ENCODE peak calls at places on chromosomes 7 and 10, in four cellular contexts. One of them, this sample, is unnamed.

GRCh38 chr7:124856299-124856888 is 73.2 kb downstream of the POT1 start:
- DNase-seq in WTC11: no peak
- DNase-seq in HepG2: peak
- DNase-seq in H1: no peak
- DNase-seq in this sample: peak

GRCh38 chr10:88616250-88616977 is 29.9 kb downstream of the LIPJ start:
- DNase-seq in WTC11: peak
- DNase-seq in HepG2: no peak
- DNase-seq in H1: no peak
- DNase-seq in this sample: no peak

GRCh38 chr10:29189272-29189671 is 99.6 kb upstream of the LYZL1 start:
- DNase-seq in WTC11: no peak
- DNase-seq in HepG2: no peak
- DNase-seq in H1: no peak
- DNase-seq in this sample: no peak

GRCh38 chr10:33204049-33204448 is 130.4 kb downstream of the NRP1 start:
- DNase-seq in WTC11: no peak
- DNase-seq in HepG2: no peak
- DNase-seq in H1: no peak
- DNase-seq in this sample: no peak

GRCh38 chr7:137989127-137989526 is 12.8 kb downstream of the CREB3L2 start:
- DNase-seq in WTC11: no peak
- DNase-seq in HepG2: no peak
- DNase-seq in H1: no peak
- DNase-seq in this sample: no peak

GRCh38 chr7:124201768-124202349 is 169.0 kb upstream of the TMEM229A start:
- DNase-seq in WTC11: no peak
- DNase-seq in HepG2: no peak
- DNase-seq in H1: no peak
- DNase-seq in this sample: no peak

GRCh38 chr7:138741453-138741735 is 40.2 kb upstream of the SVOPL start:
- DNase-seq in WTC11: no peak
- DNase-seq in HepG2: no peak
- DNase-seq in H1: no peak
- DNase-seq in this sample: no peak

GRCh38 chr7:29480934-29481625 is 82.6 kb upstream of the PRR15 start:
- DNase-seq in WTC11: no peak
- DNase-seq in HepG2: no peak
- DNase-seq in H1: no peak
- DNase-seq in this sample: no peak

GRCh38 chr7:113085781-113086390 is 741 bp downstream of the GPR85 start:
- DNase-seq in WTC11: no peak
- DNase-seq in HepG2: no peak
- DNase-seq in H1: no peak
- DNase-seq in this sample: no peak

GRCh38 chr7:76281006-76281705 is 21.3 kb upstream of the HSPB1 start:
- DNase-seq in WTC11: no peak
- DNase-seq in HepG2: no peak
- DNase-seq in H1: no peak
- DNase-seq in this sample: no peak

GRCh38 chr7:122166708-122167107 is 22.7 kb upstream of the AASS start:
- DNase-seq in WTC11: no peak
- DNase-seq in HepG2: no peak
- DNase-seq in H1: no peak
- DNase-seq in this sample: no peak

GRCh38 chr10:73857446-73857845 is 16.9 kb downstream of the CAMK2G start:
- DNase-seq in WTC11: no peak
- DNase-seq in HepG2: no peak
- DNase-seq in H1: no peak
- DNase-seq in this sample: no peak

GRCh38 chr10:122286872-122287271 is 15.8 kb downstream of the BTBD16 start:
- DNase-seq in WTC11: peak
- DNase-seq in HepG2: no peak
- DNase-seq in H1: no peak
- DNase-seq in this sample: no peak

GRCh38 chr7:21429786-21430574 is 2.1 kb downstream of the SP4 start:
- DNase-seq in WTC11: no peak
- DNase-seq in HepG2: no peak
- DNase-seq in H1: no peak
- DNase-seq in this sample: no peak

GRCh38 chr7:30159698-30160143 is 24.9 kb downstream of the MTURN start:
- DNase-seq in WTC11: no peak
- DNase-seq in HepG2: peak
- DNase-seq in H1: no peak
- DNase-seq in this sample: no peak

GRCh38 chr10:77582710-77583115 is 54.9 kb downstream of the KCNMA1 start:
- DNase-seq in WTC11: no peak
- DNase-seq in HepG2: no peak
- DNase-seq in H1: no peak
- DNase-seq in this sample: no peak

GRCh38 chr7:155323001-155323638 is 25.4 kb downstream of the INSIG1 start:
- DNase-seq in WTC11: no peak
- DNase-seq in HepG2: no peak
- DNase-seq in H1: no peak
- DNase-seq in this sample: no peak

GRCh38 chr7:155322530-155322929 is 24.9 kb downstream of the INSIG1 start:
- DNase-seq in WTC11: no peak
- DNase-seq in HepG2: no peak
- DNase-seq in H1: no peak
- DNase-seq in this sample: no peak

GRCh38 chr7:155326385-155326784 is 28.7 kb downstream of the INSIG1 start:
- DNase-seq in WTC11: no peak
- DNase-seq in HepG2: no peak
- DNase-seq in H1: no peak
- DNase-seq in this sample: no peak

GRCh38 chr7:155324012-155324917 is 26.6 kb downstream of the INSIG1 start:
- DNase-seq in WTC11: no peak
- DNase-seq in HepG2: no peak
- DNase-seq in H1: no peak
- DNase-seq in this sample: no peak

DNA sequence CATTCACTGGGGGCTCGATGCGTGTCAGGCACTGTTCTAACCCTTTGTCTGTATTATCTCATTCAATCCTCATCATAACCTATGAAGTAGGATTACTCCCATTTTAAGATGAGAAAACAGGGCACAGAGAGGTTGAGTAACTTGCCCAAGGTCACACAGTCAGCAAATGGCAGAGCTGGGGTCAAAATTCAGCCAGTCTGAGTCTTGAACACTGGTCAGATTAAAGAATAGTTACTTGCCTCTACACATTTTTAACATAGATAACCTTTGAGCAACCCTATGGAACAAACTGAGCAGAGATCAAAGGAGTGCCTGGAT is 27.2 kb downstream of the INSIG1 start:
- DNase-seq in WTC11: no peak
- DNase-seq in HepG2: no peak
- DNase-seq in H1: no peak
- DNase-seq in this sample: no peak
- TF ChIP-seq ATF3 in WTC11: no peak
- TF ChIP-seq ATF3 in HepG2: no peak
- TF ChIP-seq ATF3 in H1: no peak
- TF ChIP-seq ATF3 in this sample: no peak

DNA sequence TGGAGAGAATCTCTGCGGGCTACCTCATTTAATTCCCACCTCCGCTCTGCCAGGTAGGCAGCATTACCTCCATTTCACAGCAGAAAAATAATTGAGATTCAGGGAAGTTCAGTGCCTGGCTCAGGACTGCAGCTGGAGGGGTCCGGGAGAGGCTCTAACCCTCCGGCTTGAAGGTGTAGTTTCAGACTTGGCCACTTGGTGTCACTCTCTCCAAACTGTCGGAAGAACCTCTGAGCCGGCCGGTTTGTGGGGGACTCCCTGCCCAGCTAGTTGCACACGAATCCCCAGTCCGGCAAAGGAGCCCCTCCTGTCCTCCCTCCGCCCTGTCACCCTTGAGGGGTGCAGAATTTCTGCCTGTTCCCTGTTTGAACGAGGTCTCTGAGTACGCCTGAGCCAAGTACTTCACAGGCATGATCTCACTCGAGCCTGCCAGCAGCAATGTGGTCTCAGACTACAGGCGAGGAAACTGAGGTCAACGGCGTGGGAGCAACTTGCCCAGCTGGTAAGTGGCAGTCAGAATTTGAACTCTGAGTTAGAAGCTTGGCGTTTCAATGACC is 144.7 kb upstream of the ZNF716 start:
- DNase-seq in WTC11: no peak
- DNase-seq in HepG2: no peak
- DNase-seq in H1: no peak
- DNase-seq in this sample: no peak
- TF ChIP-seq CTCF in WTC11: peak
- TF ChIP-seq CTCF in HepG2: peak
- TF ChIP-seq CTCF in H1: peak
- TF ChIP-seq CTCF in this sample: peak

DNA sequence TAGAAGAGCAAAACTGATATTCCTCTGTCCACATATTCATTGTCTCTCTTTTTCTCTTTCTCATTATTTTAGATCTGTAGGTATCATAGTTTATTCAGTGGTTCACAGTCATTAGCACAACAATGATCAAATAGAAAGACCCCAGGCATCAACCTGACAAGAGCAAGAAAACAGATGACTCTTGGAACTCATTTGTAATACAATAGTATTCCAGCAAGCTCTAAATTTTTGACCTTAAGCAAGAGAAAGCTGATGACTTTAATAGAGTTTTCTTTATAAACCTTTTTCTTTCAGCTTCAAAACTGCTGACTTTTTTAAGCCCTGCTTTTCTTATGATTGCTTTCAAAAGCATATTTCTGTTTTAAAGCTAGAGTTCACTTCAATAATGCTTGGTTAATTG is 507.5 kb upstream of the SORCS1 start:
- DNase-seq in WTC11: no peak
- DNase-seq in HepG2: no peak
- DNase-seq in H1: no peak
- DNase-seq in this sample: no peak
- TF ChIP-seq ATF3 in WTC11: no peak
- TF ChIP-seq ATF3 in HepG2: no peak
- TF ChIP-seq ATF3 in H1: no peak
- TF ChIP-seq ATF3 in this sample: no peak

DNA sequence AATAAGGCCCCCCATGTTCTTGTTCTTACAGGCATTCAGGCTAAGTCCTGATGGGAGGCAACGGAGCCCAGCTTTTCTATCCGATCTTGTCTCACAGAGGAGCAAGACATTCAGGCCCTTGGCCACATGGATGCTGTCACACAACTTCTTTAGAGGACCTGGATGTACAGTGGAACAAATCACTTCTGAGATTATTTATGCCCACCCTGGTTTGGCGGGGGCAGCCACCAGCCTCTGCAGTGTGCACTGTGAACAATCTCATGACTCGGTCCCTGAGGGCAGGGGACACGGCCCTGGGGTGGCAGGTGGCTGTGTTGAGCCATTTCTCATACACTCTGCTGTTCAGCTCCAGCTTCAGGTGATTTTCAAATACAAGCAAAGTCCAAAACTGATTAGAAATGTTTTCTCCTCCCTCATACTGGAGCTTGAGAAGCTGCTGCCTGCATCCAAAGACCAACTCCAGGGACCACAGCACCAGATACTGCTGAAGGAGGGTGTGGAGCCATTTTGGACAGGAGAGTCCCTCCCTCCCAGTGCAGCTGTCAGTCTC is 441.3 kb downstream of the GRID1 start:
- DNase-seq in WTC11: no peak
- DNase-seq in HepG2: no peak
- DNase-seq in H1: no peak
- DNase-seq in this sample: no peak
- TF ChIP-seq CTCF in WTC11: no peak
- TF ChIP-seq CTCF in HepG2: no peak
- TF ChIP-seq CTCF in H1: no peak
- TF ChIP-seq CTCF in this sample: no peak

DNA sequence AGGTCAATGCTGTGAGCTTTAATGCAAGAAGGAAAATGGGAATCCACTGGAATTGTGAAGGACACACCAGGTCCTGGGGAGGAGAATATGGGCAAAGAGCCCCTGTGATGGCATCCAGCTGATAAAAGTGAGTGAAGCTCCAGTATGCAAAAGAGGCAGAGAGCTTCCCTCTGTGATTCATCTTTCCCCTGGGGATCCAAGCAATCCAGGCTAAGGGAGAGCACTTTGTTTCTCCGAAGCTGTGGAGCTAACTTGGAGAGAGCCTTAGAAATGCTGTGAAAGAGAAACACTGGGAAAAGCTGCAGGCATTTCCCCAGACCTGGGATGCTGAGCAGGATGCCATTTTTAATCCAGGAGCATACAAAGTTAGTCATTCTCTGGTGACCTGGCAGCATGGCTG is 489.5 kb downstream of the SH2D4B start:
- DNase-seq in WTC11: no peak
- DNase-seq in HepG2: no peak
- DNase-seq in H1: no peak
- DNase-seq in this sample: no peak
- TF ChIP-seq ATF3 in WTC11: no peak
- TF ChIP-seq ATF3 in HepG2: no peak
- TF ChIP-seq ATF3 in H1: no peak
- TF ChIP-seq ATF3 in this sample: no peak

GRCh38 chr10:102712843-102713242 is 1.4 kb downstream of the ARL3 start:
- DNase-seq in WTC11: no peak
- DNase-seq in HepG2: no peak
- DNase-seq in H1: no peak
- DNase-seq in this sample: no peak

GRCh38 chr10:102713483-102713813 is 749 bp downstream of the ARL3 start:
- DNase-seq in WTC11: no peak
- DNase-seq in HepG2: no peak
- DNase-seq in H1: no peak
- DNase-seq in this sample: no peak

GRCh38 chr10:102712089-102712488 is 2.1 kb downstream of the ARL3 start:
- DNase-seq in WTC11: no peak
- DNase-seq in HepG2: no peak
- DNase-seq in H1: no peak
- DNase-seq in this sample: no peak

GRCh38 chr10:102713814-102714620 is at the start of gene ARL3:
- DNase-seq in WTC11: peak
- DNase-seq in HepG2: peak
- DNase-seq in H1: peak
- DNase-seq in this sample: peak

GRCh38 chr10:102710604-102711003 is 3.6 kb downstream of the ARL3 start:
- DNase-seq in WTC11: no peak
- DNase-seq in HepG2: peak
- DNase-seq in H1: no peak
- DNase-seq in this sample: no peak
- TF ChIP-seq CTCF in WTC11: no peak
- TF ChIP-seq CTCF in HepG2: no peak
- TF ChIP-seq CTCF in H1: no peak
- TF ChIP-seq CTCF in this sample: peak

DNA sequence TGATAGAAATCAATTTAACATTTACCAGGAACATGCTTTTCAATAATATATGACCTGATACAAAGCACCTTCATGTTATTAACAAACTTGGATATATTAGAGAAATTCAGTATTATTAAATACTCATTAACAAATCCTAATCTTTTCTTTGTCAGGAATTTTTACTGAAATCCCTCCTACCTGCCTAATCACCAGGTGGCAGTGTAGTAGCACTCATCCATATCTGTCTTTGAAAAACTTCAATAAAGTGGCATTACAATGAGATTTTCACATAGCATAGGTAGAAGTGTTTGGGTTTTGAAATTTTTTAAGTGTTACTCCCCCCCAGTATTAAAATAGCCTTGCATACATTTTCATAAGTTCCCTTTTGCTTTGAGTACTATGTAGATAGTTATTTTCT is 1246.6 kb upstream of the LRRN3 start:
- DNase-seq in WTC11: no peak
- DNase-seq in HepG2: peak
- DNase-seq in H1: no peak
- DNase-seq in this sample: peak
- TF ChIP-seq ATF3 in WTC11: no peak
- TF ChIP-seq ATF3 in HepG2: no peak
- TF ChIP-seq ATF3 in H1: no peak
- TF ChIP-seq ATF3 in this sample: no peak

This sample was measured in HCT116.